ENCODE peak calls at places on chromosomes 7 and 10, in four cellular contexts. V is EL, A is lower lobe of right lung, Z is ELR. X is an unnamed sample.

GRCh38 chr7:107667341-107667740 is 6.7 kb downstream of the SLC26A4 start:
- DNase-seq in A (no peak), Z (no peak), V (no peak), X (no peak)

GRCh38 chr10:114681542-114681941 is 23.5 kb upstream of the ABLIM1 start:
- DNase-seq in A (no peak), V (peak; percentile 39), Z (peak; percentile 58), X (no peak)

GRCh38 chr10:84204122-84204521 is 9.8 kb downstream of the CDHR1 start:
- DNase-seq in Z (peak; percentile 29), A (no peak), V (no peak), X (no peak)

GRCh38 chr10:32253300-32253699 is 93.7 kb downstream of the EPC1 start:
- DNase-seq in A (no peak), V (peak; percentile 25), Z (peak; percentile 56), X (no peak)

GRCh38 chr7:40220421-40220911 is 85.7 kb downstream of the SUGCT start:
- DNase-seq in A (no peak), V (peak; percentile 50), Z (peak; percentile 62), X (no peak)

GRCh38 chr7:48832303-48832845 is 92.0 kb upstream of the CDC14C start:
- DNase-seq in A (no peak), Z (no peak), V (no peak), X (no peak)

GRCh38 chr10:14723052-14723689 is 51.5 kb downstream of the FAM107B start:
- DNase-seq in Z (no peak), V (no peak), A (no peak), X (no peak)

GRCh38 chr10:71837085-71837827 is 13.8 kb downstream of the PSAP start:
- DNase-seq in V (no peak), Z (peak; percentile 19), A (no peak), X (peak; percentile 35)

GRCh38 chr7:135233570-135233969 is at the start of gene STRA8:
- DNase-seq in A (no peak), V (no peak), Z (no peak), X (no peak)

GRCh38 chr10:123967626-123968243 is 76.1 kb upstream of the CPXM2 start:
- DNase-seq in V (peak; percentile 49), Z (peak; percentile 41), A (peak; percentile 71), X (peak; percentile 93)

GRCh38 chr10:20088302-20088701 is 272.1 kb downstream of the PLXDC2 start:
- DNase-seq in A (no peak), V (no peak), Z (no peak), X (no peak)

GRCh38 chr10:132630666-132631347 is 93.2 kb downstream of the INPP5A start:
- DNase-seq in A (peak; percentile 51), V (no peak), Z (no peak), X (peak; percentile 91)

GRCh38 chr10:110065269-110065668 is 57.5 kb downstream of the ADD3 start:
- DNase-seq in V (no peak), Z (no peak), A (no peak), X (no peak)

GRCh38 chr7:157193274-157193673 is 54.5 kb downstream of the UBE3C start:
- DNase-seq in V (no peak), Z (no peak), A (no peak), X (no peak)

GRCh38 chr10:58435297-58435696 is 50.1 kb downstream of the TFAM start:
- DNase-seq in A (no peak), Z (peak; percentile 97), V (peak; percentile 99), X (no peak)

GRCh38 chr10:132921818-132922807 is 20.3 kb downstream of the CFAP46 start:
- DNase-seq in Z (no peak), A (peak; percentile 30), V (no peak), X (no peak)

GRCh38 chr7:117951711-117952280 is 78.6 kb upstream of the CTTNBP2 start:
- DNase-seq in A (no peak), Z (no peak), V (no peak), X (no peak)

GRCh38 chr10:29386347-29386999 is 97.6 kb downstream of the LYZL1 start:
- DNase-seq in V (peak; percentile 49), Z (peak; percentile 61), A (no peak), X (no peak)

GRCh38 chr7:42480304-42480665 is 243.3 kb upstream of the GLI3 start:
- DNase-seq in A (no peak), Z (no peak), V (no peak), X (no peak)

GRCh38 chr7:105637755-105638154 is 56.5 kb upstream of the EFCAB10 start:
- DNase-seq in A (no peak), Z (no peak), V (no peak), X (no peak)

GRCh38 chr10:130737622-130738021 is 573.9 kb downstream of the TCERG1L start:
- DNase-seq in Z (no peak), V (no peak), A (no peak), X (no peak)

GRCh38 chr10:43700306-43700705 is 51.6 kb upstream of the ZNF32 start:
- DNase-seq in Z (no peak), V (peak; percentile 40), A (no peak), X (no peak)

GRCh38 chr10:11824376-11824775 is 1.2 kb downstream of the PROSER2 start:
- DNase-seq in V (no peak), A (no peak), Z (no peak), X (no peak)

GRCh38 chr7:455110-455928 is 64.3 kb downstream of the PDGFA start:
- DNase-seq in Z (peak; percentile 53), V (peak; percentile 57), A (peak; percentile 63), X (peak; percentile 95)